ENCODE peak calls at places on chromosomes 1 and 21, in five cellular contexts. G is pancreas, N is adrenal gland, E is A549, D is left lung. Y is an unnamed sample.

GRCh38 chr1:17682403-17682802 is 72.7 kb upstream of the ACTL8 start:
- DNase-seq in N (no peak), D (no peak), G (no peak), E (no peak), Y (no peak)

GRCh38 chr1:174740248-174740990 is 259.3 kb upstream of the CACYBP start:
- DNase-seq in G (no peak), N (no peak), E (no peak), D (no peak), Y (no peak)

GRCh38 chr1:22133928-22134324 is 9.0 kb downstream of the WNT4 start:
- DNase-seq in N (no peak), E (no peak), G (no peak), D (peak), Y (no peak)

GRCh38 chr1:11768821-11769220 is 6.8 kb downstream of the C1orf167 start:
- DNase-seq in D (no peak), G (no peak), N (no peak), E (no peak), Y (no peak)

GRCh38 chr1:14745321-14745720 is 146.8 kb downstream of the KAZN start:
- DNase-seq in E (no peak), G (no peak), D (no peak), N (no peak), Y (peak)

GRCh38 chr1:35932158-35932636 is 1.3 kb downstream of the AGO3 start:
- DNase-seq in E (no peak), N (no peak), D (no peak), G (no peak), Y (no peak)

GRCh38 chr1:219329606-219330005 is 155.9 kb downstream of the LYPLAL1 start:
- DNase-seq in N (no peak), E (no peak), G (no peak), D (no peak), Y (no peak)

GRCh38 chr1:204258213-204259115 is 44.7 kb upstream of the GOLT1A start:
- DNase-seq in E (peak), D (peak), N (peak), G (peak), Y (no peak)

GRCh38 chr1:33719771-33720670 is 143.9 kb upstream of the HMGB4 start:
- DNase-seq in G (no peak), N (no peak), D (no peak), E (no peak), Y (no peak)

GRCh38 chr1:201791775-201792166 is 37.2 kb upstream of the IPO9 start:
- DNase-seq in D (no peak), N (peak), G (no peak), E (no peak), Y (no peak)

GRCh38 chr21:31554511-31555022 is 104.9 kb upstream of the SOD1 start:
- DNase-seq in E (no peak), G (no peak), N (no peak), D (no peak), Y (peak)

GRCh38 chr1:41776896-41777431 is 141.8 kb downstream of the HIVEP3 start:
- DNase-seq in D (no peak), N (no peak), G (peak), E (no peak), Y (no peak)

GRCh38 chr1:22930235-22930912 is 42.3 kb downstream of the LACTBL1 start:
- DNase-seq in D (no peak), N (peak), E (peak), G (no peak), Y (no peak)

GRCh38 chr1:63742526-63742925 is 31.3 kb upstream of the ROR1 start:
- DNase-seq in E (no peak), G (no peak), D (no peak), N (no peak), Y (no peak)

GRCh38 chr1:55310517-55310927 is 95.4 kb upstream of the USP24 start:
- DNase-seq in G (no peak), E (peak), N (no peak), D (no peak), Y (no peak)

GRCh38 chr1:54815086-54815876 is 14.2 kb upstream of the TTC22 start:
- DNase-seq in G (no peak), N (peak), D (no peak), E (no peak), Y (no peak)

GRCh38 chr1:112537451-112537850 is 28.7 kb downstream of the WNT2B start:
- DNase-seq in G (no peak), D (no peak), E (no peak), N (no peak), Y (no peak)

GRCh38 chr21:44846485-44847260 is 26.8 kb downstream of the PTTG1IP start:
- DNase-seq in N (peak), D (peak), E (no peak), G (no peak), Y (no peak)

GRCh38 chr1:101112051-101112770 is 86.6 kb upstream of the DPH5 start:
- DNase-seq in E (no peak), N (peak), D (peak), G (no peak), Y (peak)

GRCh38 chr1:162674018-162674608 is 41.8 kb downstream of the DDR2 start:
- DNase-seq in G (no peak), D (no peak), E (no peak), N (no peak), Y (no peak)

GRCh38 chr1:37661401-37661800 is 26.7 kb upstream of the RSPO1 start:
- DNase-seq in N (no peak), G (no peak), E (no peak), D (no peak), Y (no peak)

GRCh38 chr1:83606416-83606955 is 392.4 kb downstream of the TTLL7 start:
- DNase-seq in D (no peak), E (no peak), G (no peak), N (no peak), Y (no peak)

GRCh38 chr1:151905070-151905442 is 4.3 kb downstream of the THEM4 start:
- DNase-seq in D (no peak), G (no peak), N (no peak), E (no peak), Y (no peak)

GRCh38 chr1:92797961-92798360 is 13.1 kb upstream of the EVI5 start:
- DNase-seq in N (no peak), E (no peak), D (no peak), G (no peak), Y (no peak)

GRCh38 chr21:36491191-36491916 is 11.4 kb upstream of the CLDN14 start:
- DNase-seq in G (no peak), D (no peak), E (no peak), N (no peak), Y (no peak)

GRCh38 chr1:70977575-70977974 is 70.0 kb downstream of the PTGER3 start:
- DNase-seq in N (no peak), D (no peak), E (no peak), G (no peak), Y (no peak)

GRCh38 chr1:36203554-36204346 is 20.5 kb upstream of the THRAP3 start:
- DNase-seq in D (peak), G (peak), N (peak), E (peak), Y (no peak)

GRCh38 chr1:248324468-248324867 is at the start of gene OR2M7:
- DNase-seq in E (no peak), D (no peak), G (no peak), N (no peak), Y (no peak)
- H3K4me3 ChIP-seq in E (no peak), D (no peak), G (no peak), N (no peak), Y (no peak)

GRCh38 chr1:156697481-156697880 is 7.9 kb downstream of the CRABP2 start:
- DNase-seq in D (peak), G (no peak), E (no peak), N (no peak), Y (no peak)

GRCh38 chr1:156703336-156703735 is 2.0 kb downstream of the CRABP2 start:
- DNase-seq in N (no peak), G (no peak), E (no peak), D (no peak), Y (no peak)

GRCh38 chr1:156703741-156704140 is 1.6 kb downstream of the CRABP2 start:
- DNase-seq in E (no peak), G (no peak), D (no peak), N (no peak), Y (no peak)

GRCh38 chr1:156698995-156699394 is 6.4 kb downstream of the CRABP2 start:
- DNase-seq in D (no peak), N (no peak), E (no peak), G (no peak), Y (no peak)

GRCh38 chr1:156700731-156701130 is 4.7 kb downstream of the CRABP2 start:
- DNase-seq in D (no peak), E (no peak), G (no peak), N (no peak), Y (no peak)
- TF ChIP-seq CTCF in D (no peak), E (no peak), G (no peak), N (no peak), Y (no peak)

GRCh38 chr1:228463009-228463558 is 24.1 kb upstream of the RNF187 start:
- DNase-seq in G (no peak), E (no peak), N (no peak), D (no peak), Y (no peak)
- H3K4me3 ChIP-seq in G (no peak), E (peak), N (no peak), D (no peak), Y (peak)

DNA sequence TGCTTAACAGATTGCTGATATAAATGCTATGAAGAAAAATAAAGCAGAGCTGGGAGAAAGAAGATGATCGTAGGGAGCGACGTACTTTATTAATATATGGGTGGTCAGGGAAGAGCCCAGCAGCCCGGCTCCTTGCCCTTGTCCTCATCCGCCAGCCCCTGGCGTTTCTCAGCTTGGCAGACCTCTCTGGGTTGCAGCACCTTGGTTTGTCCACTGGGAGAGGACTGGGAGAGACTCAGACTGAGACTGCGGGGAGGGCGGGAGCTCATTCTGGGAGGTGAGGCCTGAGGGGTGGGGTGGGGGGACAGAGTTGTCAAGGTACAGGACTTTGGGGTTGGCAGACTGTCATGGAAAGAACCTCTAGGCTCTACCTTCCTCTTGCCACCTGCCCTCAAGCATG is 3.3 kb upstream of the S100A3 start:
- DNase-seq in E (no peak), G (no peak), N (no peak), D (no peak), Y (no peak)
- TF ChIP-seq CTCF in E (no peak), G (no peak), N (no peak), D (no peak), Y (no peak)

GRCh38 chr1:160401487-160401805 is 1.1 kb downstream of the VANGL2 start:
- DNase-seq in G (no peak), D (no peak), N (no peak), E (no peak), Y (no peak)
- H3K4me3 ChIP-seq in G (peak), D (peak), N (no peak), E (peak), Y (no peak)

GRCh38 chr21:26089730-26090129 is 80.8 kb downstream of the APP start:
- DNase-seq in N (no peak), E (no peak), G (no peak), D (no peak), Y (peak)

GRCh38 chr21:26095131-26095530 is 75.4 kb downstream of the APP start:
- DNase-seq in N (no peak), D (no peak), G (no peak), E (no peak), Y (no peak)

GRCh38 chr21:26087223-26087918 is 83.2 kb downstream of the APP start:
- DNase-seq in E (no peak), D (no peak), G (no peak), N (no peak), Y (no peak)

GRCh38 chr21:26093094-26093493 is 77.5 kb downstream of the APP start:
- DNase-seq in D (no peak), G (no peak), N (no peak), E (no peak), Y (no peak)

GRCh38 chr21:26091480-26092018 is 79.0 kb downstream of the APP start:
- DNase-seq in D (no peak), N (no peak), E (no peak), G (no peak), Y (no peak)
- TF ChIP-seq CTCF in D (no peak), N (no peak), E (no peak), G (no peak), Y (no peak)